ENCODE peak calls at places on chromosomes 6 and 20, in ten cellular contexts. R, X, N, Z, I, Y, Q, W, C and O are unnamed samples.
A peak's percentile ranks its signal among the peaks of the same experiment; 100 is the strongest.

GRCh38 chr6:90454835-90455427 is 131.9 kb downstream of the MAP3K7 start:
- DNase-seq in C (no peak), Y (no peak), Z (no peak), N (no peak), W (no peak), I (no peak), X (no peak), R (no peak), Q (peak; percentile 16), O (no peak)

GRCh38 chr20:62872184-62872862 is 10.7 kb upstream of the TCFL5 start:
- DNase-seq in W (no peak), I (no peak), C (no peak), Z (no peak), R (no peak), X (no peak), N (no peak), Y (no peak), Q (no peak), O (no peak)

GRCh38 chr6:90197854-90198496 is 98.7 kb downstream of the BACH2 start:
- DNase-seq in R (no peak), C (no peak), X (peak; percentile 51), N (no peak), I (peak; percentile 60), Q (peak; percentile 56), Y (no peak), W (peak; percentile 94), Z (peak; percentile 94), O (no peak)

GRCh38 chr20:35791823-35792222 is 20.0 kb downstream of the PHF20 start:
- DNase-seq in I (no peak), Y (no peak), R (no peak), Z (peak; percentile 91), C (no peak), X (peak; percentile 50), N (no peak), Q (peak; percentile 88), W (peak; percentile 92), O (no peak)

GRCh38 chr20:3464166-3464565 is 6.7 kb upstream of the ATRN start:
- DNase-seq in I (no peak), W (no peak), N (no peak), X (no peak), Q (no peak), C (no peak), Y (no peak), R (no peak), Z (no peak), O (no peak)

GRCh38 chr20:21046413-21047070 is 59.6 kb downstream of the LINC00237 start:
- DNase-seq in W (no peak), R (no peak), Q (no peak), Y (no peak), C (peak; percentile 19), N (no peak), Z (no peak), I (no peak), X (no peak), O (no peak)

GRCh38 chr6:24909281-24910216 is 26.2 kb downstream of the RIPOR2 start:
- DNase-seq in Y (no peak), Z (no peak), R (no peak), X (no peak), W (no peak), I (no peak), Q (peak; percentile 34), N (no peak), C (no peak), O (no peak)

GRCh38 chr20:56752274-56752673 is 123.2 kb downstream of the TFAP2C start:
- DNase-seq in R (no peak), Q (peak; percentile 21), C (no peak), I (no peak), N (no peak), Z (no peak), Y (no peak), W (no peak), X (no peak), O (no peak)

GRCh38 chr6:7773914-7774313 is 48.0 kb downstream of the BMP6 start:
- DNase-seq in Z (no peak), Q (no peak), W (no peak), Y (no peak), R (no peak), I (no peak), X (no peak), C (no peak), N (no peak), O (no peak)

GRCh38 chr20:4665591-4665990 is 56.1 kb upstream of the PRND start:
- DNase-seq in W (no peak), N (no peak), Y (no peak), X (peak; percentile 13), C (no peak), Q (no peak), Z (no peak), R (no peak), I (no peak), O (no peak)

GRCh38 chr6:40387127-40387870 is 199.9 kb downstream of the LRFN2 start:
- DNase-seq in R (no peak), I (no peak), Q (no peak), W (no peak), C (peak; percentile 1), Z (no peak), X (no peak), N (no peak), Y (peak; percentile 1), O (no peak)

GRCh38 chr6:170248111-170248805 is 42.6 kb downstream of the DLL1 start:
- DNase-seq in C (no peak), Y (no peak), Q (no peak), N (no peak), R (no peak), W (no peak), I (no peak), X (no peak), Z (no peak), O (no peak)

GRCh38 chr20:58297394-58297793 is 12.1 kb upstream of the RAB22A start:
- DNase-seq in X (no peak), W (no peak), Y (no peak), C (no peak), N (no peak), R (no peak), Z (no peak), Q (no peak), I (no peak), O (no peak)
- TF ChIP-seq CTCF in X (no peak), W (no peak), Y (no peak), C (no peak), N (no peak), R (no peak), Z (no peak), Q (no peak), I (no peak), O (no peak)

GRCh38 chr6:13698715-13699114 is 12.9 kb downstream of the RANBP9 start:
- DNase-seq in W (no peak), X (no peak), Z (no peak), R (no peak), N (no peak), Q (no peak), I (no peak), Y (no peak), C (no peak), O (no peak)
- TF ChIP-seq CTCF in W (no peak), X (no peak), Z (no peak), R (no peak), N (no peak), Q (no peak), I (no peak), Y (no peak), C (no peak), O (no peak)

GRCh38 chr6:44626608-44627007 is 239.1 kb downstream of the CDC5L start:
- DNase-seq in Y (no peak), I (no peak), W (no peak), R (no peak), Q (no peak), N (no peak), X (no peak), C (no peak), Z (no peak), O (no peak)

GRCh38 chr6:44625996-44626395 is 238.5 kb downstream of the CDC5L start:
- DNase-seq in Z (no peak), C (no peak), Q (no peak), X (no peak), N (no peak), W (no peak), I (no peak), Y (no peak), R (no peak), O (no peak)

GRCh38 chr6:44628347-44628746 is 240.8 kb downstream of the CDC5L start:
- DNase-seq in I (no peak), N (no peak), X (no peak), Y (no peak), Q (no peak), C (no peak), W (no peak), Z (no peak), R (no peak), O (no peak)

GRCh38 chr6:44627879-44628271 is 240.4 kb downstream of the CDC5L start:
- DNase-seq in Y (no peak), X (no peak), Z (no peak), W (no peak), R (no peak), C (no peak), N (no peak), I (no peak), Q (no peak), O (no peak)

GRCh38 chr6:44627091-44627878 is 239.8 kb downstream of the CDC5L start:
- DNase-seq in Q (no peak), X (no peak), C (no peak), W (no peak), R (peak; percentile 40), Y (no peak), I (peak; percentile 80), Z (no peak), N (no peak), O (no peak)
- TF ChIP-seq CTCF in Q (no peak), X (peak; percentile 9), C (no peak), W (no peak), R (no peak), Y (no peak), I (no peak), Z (no peak), N (no peak), O (no peak)

GRCh38 chr6:62530985-62531384 is 245.0 kb upstream of the KHDRBS2 start:
- DNase-seq in N (no peak), C (no peak), I (no peak), X (no peak), Z (no peak), W (no peak), Q (no peak), R (no peak), Y (no peak), O (no peak)
- TF ChIP-seq CTCF in N (no peak), C (no peak), I (no peak), X (no peak), Z (no peak), W (no peak), Q (no peak), R (no peak), Y (no peak), O (no peak)